ENCODE peak calls at places on chromosomes 4 and X, in five cellular contexts. N is gastrocnemius medialis, C is H9, A is ovary, W is caudate nucleus. L is an unnamed sample.

GRCh38 chr4:157574606-157575005 is 354.1 kb downstream of the GRIA2 start:
- DNase-seq in N (no peak), C (no peak), A (no peak), W (no peak), L (no peak)

GRCh38 chr4:144582105-144582850 is 63.7 kb upstream of the HHIP start:
- DNase-seq in N (no peak), C (no peak), A (no peak), W (no peak), L (no peak)

GRCh38 chrX:5646818-5647217 is 581.8 kb downstream of the NLGN4X start:
- DNase-seq in N (no peak), C (no peak), A (no peak), W (no peak), L (no peak)

GRCh38 chr4:8610858-8611610 is 18.5 kb downstream of the CPZ start:
- DNase-seq in N (no peak), C (no peak), A (no peak), W (no peak), L (no peak)

GRCh38 chr4:109560687-109561452 is 824 bp downstream of the MCUB start:
- DNase-seq in N (no peak), C (peak; percentile 53), A (no peak), W (no peak), L (peak; percentile 73)

GRCh38 chr4:183261953-183262775 is 57.9 kb downstream of the CLDN22 start:
- DNase-seq in N (peak; percentile 35), C (peak; percentile 76), A (peak; percentile 83), W (peak; percentile 13), L (peak; percentile 87)

GRCh38 chr4:101961144-101961543 is 170.6 kb downstream of the BANK1 start:
- DNase-seq in N (no peak), C (no peak), A (no peak), W (no peak), L (no peak)

GRCh38 chr4:133147922-133148689 is 988 bp upstream of the PCDH10 start:
- DNase-seq in N (no peak), C (peak; percentile 55), A (no peak), W (peak; percentile 46), L (no peak)

GRCh38 chr4:89994176-89994873 is 99.7 kb downstream of the MMRN1 start:
- DNase-seq in N (no peak), C (no peak), A (no peak), W (no peak), L (no peak)

GRCh38 chr4:147709999-147710398 is 21.9 kb upstream of the ARHGAP10 start:
- DNase-seq in N (no peak), C (no peak), A (no peak), W (no peak), L (no peak)

GRCh38 chrX:137684591-137684990 is 118.7 kb downstream of the ZIC3 start:
- DNase-seq in N (no peak), C (no peak), A (no peak), W (no peak), L (no peak)

GRCh38 chrX:103061486-103061885 is 2.5 kb downstream of the BEX1 start:
- DNase-seq in N (no peak), C (no peak), A (no peak), W (no peak), L (no peak)

GRCh38 chr4:99321241-99322191 is at the start of gene ADH1B:
- DNase-seq in N (no peak), C (no peak), A (no peak), W (no peak), L (peak; percentile 71)

GRCh38 chrX:353566-354535 is 32.9 kb downstream of the PPP2R3B start:
- DNase-seq in N (no peak), C (no peak), A (peak; percentile 21), W (no peak), L (no peak)

GRCh38 chr4:169045862-169046584 is 36.0 kb upstream of the CBR4 start:
- DNase-seq in N (no peak), C (peak; percentile 52), A (no peak), W (no peak), L (no peak)

GRCh38 chrX:57137481-57137880 is 284 bp upstream of the SPIN2A start:
- DNase-seq in N (no peak), C (no peak), A (no peak), W (no peak), L (no peak)

GRCh38 chrX:1134156-1134555 is 78.3 kb downstream of the CRLF2 start:
- DNase-seq in N (no peak), C (no peak), A (no peak), W (no peak), L (peak; percentile 21)

GRCh38 chrX:6644411-6644810 is 109.5 kb upstream of the VCX3A start:
- DNase-seq in N (no peak), C (no peak), A (no peak), W (no peak), L (no peak)

GRCh38 chr4:172998527-172999469 is 169.8 kb upstream of the GALNT7 start:
- DNase-seq in N (no peak), C (no peak), A (no peak), W (no peak), L (no peak)

GRCh38 chr4:110533940-110534339 is 58.0 kb downstream of the ENPEP start:
- DNase-seq in N (peak; percentile 74), C (no peak), A (no peak), W (no peak), L (peak; percentile 65)

GRCh38 chrX:17405225-17405969 is 30.4 kb downstream of the NHS start:
- DNase-seq in N (no peak), C (no peak), A (no peak), W (no peak), L (no peak)

GRCh38 chr4:123822353-123822752 is 425.8 kb downstream of the SPRY1 start:
- DNase-seq in N (no peak), C (no peak), A (no peak), W (no peak), L (no peak)

GRCh38 chr4:165131247-165131832 is 18.7 kb upstream of the TMEM192 start:
- DNase-seq in N (no peak), C (peak; percentile 65), A (peak; percentile 57), W (no peak), L (no peak)

GRCh38 chr4:8324640-8325239 is 55.2 kb downstream of the HTRA3 start:
- DNase-seq in N (no peak), C (no peak), A (no peak), W (no peak), L (no peak)

GRCh38 chr4:6951880-6952381 is 42.3 kb downstream of the TBC1D14 start:
- DNase-seq in N (no peak), C (no peak), A (peak; percentile 21), W (no peak), L (no peak)

GRCh38 chr4:6956087-6956433 is 46.4 kb downstream of the TBC1D14 start:
- DNase-seq in N (no peak), C (no peak), A (peak; percentile 3), W (no peak), L (no peak)

GRCh38 chr4:6956434-6957147 is 47.0 kb downstream of the TBC1D14 start:
- DNase-seq in N (no peak), C (no peak), A (peak; percentile 31), W (peak; percentile 34), L (no peak)

GRCh38 chr4:6955261-6955911 is 45.8 kb downstream of the TBC1D14 start:
- DNase-seq in N (no peak), C (no peak), A (peak; percentile 17), W (no peak), L (no peak)

GRCh38 chr4:6953751-6954380 is 44.2 kb downstream of the TBC1D14 start:
- DNase-seq in N (no peak), C (peak; percentile 89), A (peak; percentile 94), W (no peak), L (peak; percentile 81)
- H3K27ac ChIP-seq in N (no peak overlapping the region), C (no peak overlapping the region), A (peak overlapping the region; percentile 14), W (no peak overlapping the region), L (no peak overlapping the region)

DNA sequence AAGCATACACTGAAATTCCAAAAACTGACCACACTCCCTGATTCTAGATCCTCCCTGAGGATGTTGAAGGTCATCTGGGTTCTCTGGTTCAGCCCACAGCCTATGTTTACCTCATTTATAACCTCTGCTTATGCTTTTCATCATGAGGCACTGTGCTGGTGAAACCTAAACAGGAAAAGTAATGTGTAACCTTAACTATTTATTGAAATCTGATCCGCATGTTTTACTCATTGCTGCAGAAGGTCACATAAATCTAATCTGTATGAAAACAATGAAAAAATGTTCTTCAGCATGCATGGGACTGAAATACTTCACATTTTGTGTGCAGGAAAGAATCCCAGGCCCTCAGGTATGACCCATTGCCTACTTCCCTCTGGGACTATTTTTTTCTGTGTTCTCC is 30.3 kb downstream of the UCHL1 start:
- DNase-seq in N (no peak), C (no peak), A (no peak), W (no peak), L (no peak)
- H3K27ac ChIP-seq in N (no peak overlapping the region), C (no peak overlapping the region), A (no peak overlapping the region), W (no peak overlapping the region), L (no peak overlapping the region)

GRCh38 chr4:75514131-75514948 is at the start of the genes RCHY1 and THAP6:
- DNase-seq in N (peak; percentile 95), C (peak; percentile 97), A (peak; percentile 94), W (peak; percentile 90), L (peak; percentile 98)

GRCh38 chr4:75514949-75515612 is 808 bp downstream of the THAP6 start:
- DNase-seq in N (no peak), C (no peak), A (no peak), W (no peak), L (no peak)

GRCh38 chr4:75513529-75514130 is 573 bp downstream of the RCHY1 start:
- DNase-seq in N (no peak), C (no peak), A (no peak), W (no peak), L (no peak)

GRCh38 chr4:75512336-75513211 is 1.6 kb downstream of the RCHY1 start:
- DNase-seq in N (no peak), C (no peak), A (no peak), W (no peak), L (no peak)

GRCh38 chr4:75511841-75512240 is 2.4 kb downstream of the RCHY1 start:
- DNase-seq in N (no peak), C (no peak), A (no peak), W (no peak), L (no peak)
- H3K27ac ChIP-seq in N (peak overlapping the region; percentile 41), C (no peak overlapping the region), A (no peak overlapping the region), W (no peak overlapping the region), L (no peak overlapping the region)

DNA sequence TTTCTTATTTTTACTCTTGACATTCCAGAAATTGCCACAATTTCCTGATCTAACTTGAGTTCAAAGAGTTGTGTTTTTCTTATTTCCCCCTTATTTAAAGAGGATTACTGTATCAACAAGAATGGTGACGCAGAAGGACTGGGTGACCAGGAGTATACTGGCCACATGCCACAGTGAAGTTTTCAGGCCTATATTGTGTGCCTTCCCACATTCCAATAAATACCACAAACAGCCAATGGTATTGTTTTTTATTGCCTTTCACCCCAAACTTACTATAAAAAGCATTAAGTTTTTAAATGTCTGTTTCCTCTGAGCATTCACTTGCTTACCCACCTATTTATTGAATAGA is 249.4 kb upstream of the TET2 start:
- DNase-seq in N (no peak), C (no peak), A (no peak), W (no peak), L (no peak)
- H3K27ac ChIP-seq in N (no peak overlapping the region), C (no peak overlapping the region), A (no peak overlapping the region), W (no peak overlapping the region), L (no peak overlapping the region)

GRCh38 chr4:156568041-156568440 is 403.6 kb downstream of the PDGFC start:
- DNase-seq in N (no peak), C (no peak), A (no peak), W (no peak), L (no peak)
- H3K27ac ChIP-seq in N (no peak overlapping the region), C (no peak overlapping the region), A (no peak overlapping the region), W (no peak overlapping the region), L (no peak overlapping the region)

GRCh38 chrX:141668371-141668770 is 30.2 kb downstream of the SPANXD start:
- DNase-seq in N (no peak), C (no peak), A (no peak), W (no peak), L (no peak)
- H3K27ac ChIP-seq in N (no peak overlapping the region), C (no peak overlapping the region), A (no peak overlapping the region), W (no peak overlapping the region), L (no peak overlapping the region)